ENCODE peak calls at places on chromosomes 7 and 10, in six cellular contexts. F, N, D, M, P and S are unnamed samples.

GRCh38 chr10:107971973-107972372 is 807.5 kb upstream of the SORCS1 start:
- DNase-seq in D (no peak), P (no peak), N (peak), M (no peak), F (no peak), S (no peak)

GRCh38 chr10:52357986-52358385 is 43.9 kb downstream of the DKK1 start:
- DNase-seq in F (no peak), D (no peak), P (no peak), M (no peak), N (no peak), S (no peak)

GRCh38 chr10:35912615-35913170 is 270.6 kb upstream of the FZD8 start:
- DNase-seq in N (no peak), F (peak), D (no peak), M (no peak), P (no peak), S (no peak)

GRCh38 chr7:92669616-92670153 is 79.5 kb upstream of the FAM133B start:
- DNase-seq in F (no peak), N (no peak), P (no peak), M (no peak), D (no peak), S (no peak)

GRCh38 chr7:112510032-112510742 is 29.4 kb downstream of the LSMEM1 start:
- DNase-seq in P (no peak), D (no peak), F (peak), N (peak), M (no peak), S (no peak)

GRCh38 chr10:95820363-95820762 is 64.4 kb downstream of the ENTPD1 start:
- DNase-seq in P (no peak), D (no peak), M (no peak), N (no peak), F (no peak), S (no peak)

GRCh38 chr7:149245244-149245643 is 5.8 kb downstream of the ZNF212 start:
- DNase-seq in P (no peak), M (no peak), F (no peak), N (no peak), D (no peak), S (peak)

GRCh38 chr7:103446046-103446520 is at the start of gene SLC26A5:
- DNase-seq in M (peak), D (no peak), N (no peak), F (no peak), P (no peak), S (no peak)

GRCh38 chr7:83410989-83411591 is 237.8 kb downstream of the SEMA3E start:
- DNase-seq in P (no peak), F (peak), D (no peak), M (no peak), N (no peak), S (no peak)